ENCODE peak calls at places on chromosome 13, in nine cellular contexts. O, R, L, N, K, V, M, J and B are unnamed samples.
A peak's percentile ranks its signal among the peaks of the same experiment; 100 is the strongest.

GRCh38 chr13:74669149-74669548 is 534.9 kb upstream of the KLF12 start:
- DNase-seq in J (no peak), O (no peak), V (no peak), N (no peak), R (no peak), M (peak; percentile 3), L (no peak), K (no peak), B (no peak)

GRCh38 chr13:103066079-103066880 is at the start of gene SLC10A2:
- DNase-seq in R (no peak), O (no peak), N (no peak), L (no peak), K (no peak), M (no peak), J (peak; percentile 22), V (no peak), B (no peak)

GRCh38 chr13:52070929-52071523 is 46.5 kb downstream of the UTP14C start:
- DNase-seq in O (no peak), K (no peak), N (peak; percentile 25), L (no peak), M (no peak), V (no peak), J (no peak), R (no peak), B (peak; percentile 54)

GRCh38 chr13:112664501-112665203 is 25.2 kb upstream of the ATP11A start:
- DNase-seq in M (no peak), L (no peak), O (no peak), V (no peak), R (no peak), N (no peak), J (no peak), K (no peak), B (no peak)

GRCh38 chr13:40472427-40473220 is 193.8 kb downstream of the FOXO1 start:
- DNase-seq in K (no peak), M (no peak), V (no peak), J (no peak), O (no peak), N (no peak), L (no peak), R (no peak), B (no peak)

GRCh38 chr13:79349011-79349410 is 57.0 kb downstream of the RBM26 start:
- DNase-seq in M (no peak), O (no peak), V (no peak), R (no peak), N (no peak), L (no peak), J (no peak), K (no peak), B (no peak)

GRCh38 chr13:31756346-31756745 is 17.0 kb downstream of the RXFP2 start:
- DNase-seq in N (peak; percentile 42), O (no peak), M (no peak), V (no peak), J (peak; percentile 48), R (no peak), L (peak; percentile 73), K (no peak), B (no peak)

GRCh38 chr13:41463823-41464602 is 6.7 kb downstream of the RGCC start:
- DNase-seq in V (peak; percentile 73), O (no peak), R (no peak), N (no peak), M (no peak), J (no peak), L (no peak), K (no peak), B (peak; percentile 88)

GRCh38 chr13:73040968-73041580 is 17.7 kb upstream of the KLF5 start:
- DNase-seq in M (no peak), V (no peak), R (no peak), L (no peak), K (no peak), N (no peak), O (no peak), J (no peak), B (no peak)

GRCh38 chr13:112204881-112205327 is 138.0 kb downstream of the SOX1 start:
- DNase-seq in J (no peak), R (no peak), N (no peak), O (no peak), L (no peak), K (peak; percentile 30), V (no peak), M (peak; percentile 75), B (no peak)

GRCh38 chr13:74794147-74794546 is 659.9 kb upstream of the KLF12 start:
- DNase-seq in N (no peak), O (no peak), M (no peak), J (no peak), R (no peak), K (no peak), L (no peak), V (no peak), B (no peak)

GRCh38 chr13:99811067-99811715 is 160.4 kb downstream of the ZIC5 start:
- DNase-seq in N (no peak), O (no peak), R (no peak), K (no peak), L (no peak), M (no peak), J (no peak), V (no peak), B (no peak)